ENCODE peak calls at places on chromosomes 4 and X, in five cellular contexts. One of them, this sample, is unnamed.

GRCh38 chr4:81781824-81782223 is 310.1 kb upstream of the RASGEF1B start:
- DNase-seq in A549: no peak
- DNase-seq in WTC11: no peak
- DNase-seq in HepG2: no peak
- DNase-seq in K562: no peak
- DNase-seq in this sample: no peak

GRCh38 chr4:27666943-27667342 is 806.3 kb downstream of the STIM2 start:
- DNase-seq in K562: peak; percentile 3
- DNase-seq in A549: peak; percentile 26
- DNase-seq in WTC11: peak; percentile 20
- DNase-seq in HepG2: no peak
- DNase-seq in this sample: no peak

GRCh38 chr4:85681194-85681803 is 206.3 kb downstream of the ARHGAP24 start:
- DNase-seq in WTC11: no peak
- DNase-seq in HepG2: no peak
- DNase-seq in K562: no peak
- DNase-seq in A549: no peak
- DNase-seq in this sample: no peak

GRCh38 chr4:2299794-2300193 is 37.9 kb upstream of the MXD4 start:
- DNase-seq in HepG2: no peak
- DNase-seq in A549: no peak
- DNase-seq in K562: no peak
- DNase-seq in WTC11: no peak
- DNase-seq in this sample: no peak

GRCh38 chrX:63128509-63128908 is 222.6 kb downstream of the SPIN4 start:
- DNase-seq in K562: no peak
- DNase-seq in HepG2: peak; percentile 11
- DNase-seq in A549: peak; percentile 36
- DNase-seq in WTC11: peak; percentile 14
- DNase-seq in this sample: peak; percentile 53

GRCh38 chr4:14529653-14530052 is 472.6 kb upstream of the CPEB2 start:
- DNase-seq in K562: no peak
- DNase-seq in A549: peak; percentile 18
- DNase-seq in WTC11: no peak
- DNase-seq in HepG2: no peak
- DNase-seq in this sample: no peak

GRCh38 chr4:52019941-52020657 is at the start of gene LRRC66:
- DNase-seq in K562: no peak
- DNase-seq in A549: peak; percentile 10
- DNase-seq in WTC11: no peak
- DNase-seq in HepG2: peak; percentile 66
- DNase-seq in this sample: no peak

GRCh38 chr4:877502-877901 is 51.6 kb upstream of the CPLX1 start:
- DNase-seq in A549: no peak
- DNase-seq in HepG2: no peak
- DNase-seq in K562: no peak
- DNase-seq in WTC11: no peak
- DNase-seq in this sample: no peak

GRCh38 chrX:966396-967070 is 245.9 kb downstream of the CRLF2 start:
- DNase-seq in K562: no peak
- DNase-seq in A549: no peak
- DNase-seq in HepG2: no peak
- DNase-seq in WTC11: no peak
- DNase-seq in this sample: no peak

GRCh38 chrX:9958183-9958582 is 9.0 kb upstream of the CLDN34 start:
- DNase-seq in HepG2: no peak
- DNase-seq in A549: no peak
- DNase-seq in K562: no peak
- DNase-seq in WTC11: no peak
- DNase-seq in this sample: no peak

GRCh38 chrX:74520291-74520690 is 94.1 kb downstream of the RLIM start:
- DNase-seq in HepG2: no peak
- DNase-seq in WTC11: no peak
- DNase-seq in K562: no peak
- DNase-seq in A549: no peak
- DNase-seq in this sample: no peak

GRCh38 chrX:109997786-109998452 is 5.0 kb upstream of the TMEM164 start:
- DNase-seq in A549: no peak
- DNase-seq in K562: no peak
- DNase-seq in HepG2: no peak
- DNase-seq in WTC11: no peak
- DNase-seq in this sample: no peak

GRCh38 chr4:66225539-66225938 is 555.2 kb upstream of the EPHA5 start:
- DNase-seq in K562: no peak
- DNase-seq in WTC11: no peak
- DNase-seq in HepG2: no peak
- DNase-seq in A549: no peak
- DNase-seq in this sample: no peak

GRCh38 chr4:151771664-151772063 is 10.9 kb upstream of the GATB start:
- DNase-seq in A549: no peak
- DNase-seq in WTC11: no peak
- DNase-seq in K562: no peak
- DNase-seq in HepG2: no peak
- DNase-seq in this sample: no peak

GRCh38 chr4:24488399-24489164 is 95.8 kb downstream of the DHX15 start:
- DNase-seq in HepG2: peak; percentile 44
- DNase-seq in K562: peak; percentile 82
- DNase-seq in WTC11: peak; percentile 94
- DNase-seq in A549: peak; percentile 56
- DNase-seq in this sample: peak; percentile 5
- TF ChIP-seq ESRRA in HepG2: no peak
- TF ChIP-seq ESRRA in K562: no peak
- TF ChIP-seq ESRRA in WTC11: no peak
- TF ChIP-seq ESRRA in A549: no peak
- TF ChIP-seq ESRRA in this sample: no peak

DNA sequence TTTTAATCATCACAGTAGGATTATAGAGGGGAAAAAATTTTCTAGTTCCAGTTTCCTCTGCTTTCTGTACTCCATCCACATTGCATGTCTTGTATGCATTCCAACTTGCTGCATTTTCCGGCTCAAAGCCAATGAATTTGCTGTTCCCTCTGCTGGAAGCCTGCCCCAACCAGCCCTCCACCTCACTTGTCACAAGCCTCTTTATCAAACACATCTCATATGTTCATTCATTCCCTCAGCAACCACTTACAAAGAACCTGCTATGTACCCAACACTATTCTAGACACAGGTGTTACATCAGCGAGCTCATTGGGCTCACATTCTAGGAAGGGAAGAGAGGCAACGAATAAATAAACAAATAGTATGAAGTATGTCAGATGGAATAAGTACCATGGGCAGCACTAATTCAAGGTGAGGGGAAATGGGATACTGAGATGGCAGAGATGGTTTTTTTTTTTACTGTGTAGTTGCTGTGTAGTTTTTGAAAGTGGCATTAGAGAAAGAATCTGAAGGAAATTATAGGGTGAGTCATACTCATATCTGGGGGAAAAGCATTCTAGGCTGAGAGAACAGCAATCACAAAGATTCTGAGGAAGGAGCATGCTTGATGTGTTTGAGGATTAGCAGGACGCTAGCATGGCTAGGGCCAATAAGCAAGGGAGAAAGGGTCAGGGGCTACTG is 332.5 kb downstream of the PDGFC start:
- DNase-seq in WTC11: no peak
- DNase-seq in K562: no peak
- DNase-seq in A549: no peak
- DNase-seq in HepG2: no peak
- DNase-seq in this sample: no peak
- TF ChIP-seq ESRRA in WTC11: no peak
- TF ChIP-seq ESRRA in K562: no peak
- TF ChIP-seq ESRRA in A549: no peak
- TF ChIP-seq ESRRA in HepG2: no peak
- TF ChIP-seq ESRRA in this sample: no peak

DNA sequence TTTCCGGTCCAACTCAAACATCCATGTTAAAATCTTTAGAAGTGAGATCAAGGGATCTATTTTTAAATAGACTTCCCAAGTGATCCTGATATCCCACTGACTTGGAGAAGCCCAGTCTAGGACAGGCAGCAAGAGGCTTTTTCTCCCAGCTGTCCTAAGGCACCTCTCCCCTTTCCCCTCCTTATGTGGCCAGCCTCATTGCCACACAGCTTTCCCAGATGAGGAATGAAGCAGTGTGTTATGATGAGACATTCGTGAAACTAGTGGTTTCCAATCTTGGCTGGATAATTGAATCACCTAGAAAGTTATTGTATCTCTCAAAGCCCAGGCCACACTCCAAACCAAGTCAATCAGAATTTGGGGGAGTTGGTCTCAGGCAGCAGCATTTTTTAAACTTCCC is 16.8 kb upstream of the HSD17B13 start:
- DNase-seq in K562: no peak
- DNase-seq in WTC11: no peak
- DNase-seq in HepG2: no peak
- DNase-seq in A549: no peak
- DNase-seq in this sample: no peak
- TF ChIP-seq ESRRA in K562: no peak
- TF ChIP-seq ESRRA in WTC11: no peak
- TF ChIP-seq ESRRA in HepG2: no peak
- TF ChIP-seq ESRRA in A549: no peak
- TF ChIP-seq ESRRA in this sample: no peak

GRCh38 chr4:156949373-156949814 is 22.2 kb downstream of the PDGFC start:
- DNase-seq in WTC11: no peak
- DNase-seq in K562: no peak
- DNase-seq in A549: peak; percentile 83
- DNase-seq in HepG2: peak; percentile 76
- DNase-seq in this sample: no peak

GRCh38 chr4:156948133-156948532 is 23.5 kb downstream of the PDGFC start:
- DNase-seq in A549: no peak
- DNase-seq in K562: no peak
- DNase-seq in WTC11: no peak
- DNase-seq in HepG2: no peak
- DNase-seq in this sample: no peak

GRCh38 chr4:156945532-156945931 is 26.1 kb downstream of the PDGFC start:
- DNase-seq in WTC11: no peak
- DNase-seq in K562: no peak
- DNase-seq in HepG2: no peak
- DNase-seq in A549: no peak
- DNase-seq in this sample: no peak

GRCh38 chr4:156948738-156949137 is 22.9 kb downstream of the PDGFC start:
- DNase-seq in HepG2: no peak
- DNase-seq in A549: no peak
- DNase-seq in K562: no peak
- DNase-seq in WTC11: no peak
- DNase-seq in this sample: no peak

GRCh38 chr4:156946508-156947197 is 24.9 kb downstream of the PDGFC start:
- DNase-seq in A549: peak; percentile 79
- DNase-seq in WTC11: no peak
- DNase-seq in K562: no peak
- DNase-seq in HepG2: no peak
- DNase-seq in this sample: no peak
- TF ChIP-seq ESRRA in A549: no peak
- TF ChIP-seq ESRRA in WTC11: no peak
- TF ChIP-seq ESRRA in K562: no peak
- TF ChIP-seq ESRRA in HepG2: no peak
- TF ChIP-seq ESRRA in this sample: no peak

GRCh38 chrX:67544281-67544680 is 460 bp downstream of the AR start:
- DNase-seq in A549: peak; percentile 18
- DNase-seq in HepG2: no peak
- DNase-seq in K562: no peak
- DNase-seq in WTC11: peak; percentile 16
- DNase-seq in this sample: no peak
- TF ChIP-seq ESRRA in A549: no peak
- TF ChIP-seq ESRRA in HepG2: no peak
- TF ChIP-seq ESRRA in K562: no peak
- TF ChIP-seq ESRRA in WTC11: no peak
- TF ChIP-seq ESRRA in this sample: no peak

DNA sequence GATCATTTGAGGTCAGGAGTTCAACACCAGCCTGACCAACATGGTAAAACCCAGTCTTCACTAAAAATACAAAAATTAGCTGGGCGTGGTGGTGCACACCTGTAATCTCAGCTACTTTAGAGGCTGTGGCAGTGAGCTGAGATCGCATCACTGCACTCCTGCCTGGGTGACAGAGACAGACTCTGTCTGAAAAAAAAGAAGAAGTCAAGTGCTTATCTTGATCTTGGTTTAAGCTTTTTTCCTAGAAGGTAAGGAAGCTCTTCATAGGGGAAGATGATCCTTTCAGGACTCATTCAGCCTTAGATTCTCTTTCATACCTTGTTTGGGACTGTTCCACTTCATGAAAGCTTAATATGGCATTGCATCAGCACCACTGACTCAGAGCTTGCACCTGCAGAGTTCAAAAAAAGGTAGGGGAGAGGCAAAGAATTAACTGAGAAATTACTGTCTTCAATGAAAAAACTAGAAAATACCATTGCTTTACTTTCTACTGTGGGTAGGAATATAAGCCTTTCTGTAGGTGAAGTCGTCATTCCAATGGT is 70.8 kb upstream of the EPGN start:
- DNase-seq in K562: no peak
- DNase-seq in A549: no peak
- DNase-seq in HepG2: no peak
- DNase-seq in WTC11: no peak
- DNase-seq in this sample: no peak
- TF ChIP-seq ESRRA in K562: no peak
- TF ChIP-seq ESRRA in A549: no peak
- TF ChIP-seq ESRRA in HepG2: no peak
- TF ChIP-seq ESRRA in WTC11: no peak
- TF ChIP-seq ESRRA in this sample: no peak

DNA sequence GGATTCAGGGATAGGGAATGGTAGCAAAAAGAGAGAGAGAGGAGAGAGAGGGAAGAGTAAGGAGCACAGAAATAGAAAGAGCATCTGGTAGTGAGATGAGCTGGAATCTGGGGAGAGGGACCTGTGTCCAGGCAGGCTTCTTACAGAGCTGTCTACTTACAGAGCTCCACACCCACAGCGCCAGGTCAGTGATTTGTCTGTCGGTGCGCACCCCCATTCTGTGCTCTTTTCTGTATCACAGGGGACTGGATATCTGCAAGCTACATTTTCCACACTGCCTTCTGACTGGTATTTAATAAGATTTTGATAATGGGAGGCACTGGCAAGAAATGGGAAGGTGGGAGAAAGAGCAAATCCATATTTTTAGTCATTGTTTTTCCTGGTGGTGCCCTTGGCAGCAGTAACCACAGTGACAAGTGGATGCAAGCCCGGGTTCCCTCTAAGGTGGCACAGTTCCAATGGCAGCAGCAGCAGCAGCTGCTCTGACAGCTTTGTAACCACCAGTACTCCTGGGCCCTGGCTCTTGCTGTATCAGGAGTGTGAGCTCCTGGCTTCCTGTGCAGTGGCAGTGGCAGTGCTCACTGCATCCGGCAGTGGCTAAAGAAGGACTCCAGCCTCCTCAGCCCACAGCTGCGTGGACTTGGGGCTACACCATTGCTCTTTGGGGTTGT is 300.5 kb downstream of the TRIML1 start:
- DNase-seq in WTC11: no peak
- DNase-seq in K562: no peak
- DNase-seq in A549: peak; percentile 52
- DNase-seq in HepG2: no peak
- DNase-seq in this sample: no peak
- TF ChIP-seq ESRRA in WTC11: no peak
- TF ChIP-seq ESRRA in K562: no peak
- TF ChIP-seq ESRRA in A549: no peak
- TF ChIP-seq ESRRA in HepG2: no peak
- TF ChIP-seq ESRRA in this sample: no peak

GRCh38 chr4:123397276-123398150 is 918 bp downstream of the SPRY1 start:
- DNase-seq in WTC11: peak; percentile 66
- DNase-seq in K562: no peak
- DNase-seq in A549: peak; percentile 41
- DNase-seq in HepG2: peak; percentile 75
- DNase-seq in this sample: no peak
- TF ChIP-seq ESRRA in WTC11: no peak
- TF ChIP-seq ESRRA in K562: no peak
- TF ChIP-seq ESRRA in A549: no peak
- TF ChIP-seq ESRRA in HepG2: no peak
- TF ChIP-seq ESRRA in this sample: no peak

This sample was measured in GM12878.